ENCODE peak calls at places on chromosomes 11 and 22, in six cellular contexts. H is T-helper 9 cell, P is tibial nerve, F is T-cell, S is MCF 10A, X is GM13976. W is an unnamed sample.
A peak's percentile ranks its signal among the peaks of the same experiment; 100 is the strongest.

GRCh38 chr11:95108159-95108611 is 18.5 kb downstream of the ENDOD1 start:
- DNase-seq in H (no peak), P (no peak), F (no peak), S (peak; percentile 94), X (no peak), W (peak; percentile 34)

GRCh38 chr11:49533204-49533603 is 324.8 kb upstream of the FOLH1 start:
- DNase-seq in H (no peak), P (no peak), F (no peak), S (no peak), X (no peak), W (no peak)

GRCh38 chr11:95337175-95337957 is 106.4 kb upstream of the SESN3 start:
- DNase-seq in H (no peak), P (peak; percentile 45), F (peak; percentile 7), S (peak; percentile 26), X (peak; percentile 44), W (peak; percentile 59)

GRCh38 chr11:64850979-64851567 is 6.6 kb upstream of the CDC42BPG start:
- DNase-seq in H (peak; percentile 52), P (no peak), F (peak; percentile 60), S (no peak), X (peak; percentile 88), W (no peak)

GRCh38 chr11:127674754-127675153 is 674.2 kb upstream of the KIRREL3 start:
- DNase-seq in H (no peak), P (no peak), F (no peak), S (no peak), X (no peak), W (no peak)

GRCh38 chr11:134261626-134262488 is 8.5 kb downstream of the ACAD8 start:
- DNase-seq in H (no peak), P (no peak), F (no peak), S (peak; percentile 54), X (peak; percentile 66), W (no peak)

GRCh38 chr11:3123316-3123715 is 41.8 kb downstream of the OSBPL5 start:
- DNase-seq in H (no peak), P (peak; percentile 78), F (no peak), S (peak; percentile 87), X (no peak), W (peak; percentile 68)

GRCh38 chr22:19663821-19664325 is 50.4 kb upstream of the SEPTIN5 start:
- DNase-seq in H (no peak), P (no peak), F (no peak), S (no peak), X (peak; percentile 7), W (peak; percentile 85)

GRCh38 chr11:3866206-3866605 is 10.7 kb downstream of the STIM1 start:
- DNase-seq in H (no peak), P (no peak), F (no peak), S (no peak), X (no peak), W (no peak)

GRCh38 chr22:27241430-27242110 is 560.0 kb downstream of the MN1 start:
- DNase-seq in H (no peak), P (no peak), F (no peak), S (no peak), X (no peak), W (peak; percentile 34)

GRCh38 chr11:120057595-120058581 is 80.0 kb downstream of the TRIM29 start:
- DNase-seq in H (no peak), P (no peak), F (no peak), S (peak; percentile 43), X (no peak), W (no peak)

GRCh38 chr11:9665749-9666148 is 1.9 kb downstream of the SWAP70 start:
- DNase-seq in H (no peak), P (no peak), F (no peak), S (no peak), X (no peak), W (no peak)

GRCh38 chr11:33371049-33371448 is 113.9 kb downstream of the HIPK3 start:
- DNase-seq in H (no peak), P (no peak), F (no peak), S (no peak), X (no peak), W (no peak)

GRCh38 chr11:12680246-12680939 is 6.2 kb downstream of the TEAD1 start:
- DNase-seq in H (peak; percentile 3), P (peak; percentile 77), F (no peak), S (peak; percentile 93), X (no peak), W (peak; percentile 77)

GRCh38 chr22:50245214-50246072 is 620 bp upstream of the TUBGCP6 start:
- DNase-seq in H (no peak), P (no peak), F (no peak), S (no peak), X (no peak), W (no peak)

GRCh38 chr11:76856111-76856510 is 4.6 kb upstream of the ACER3 start:
- DNase-seq in H (no peak), P (no peak), F (no peak), S (peak; percentile 56), X (no peak), W (no peak)

GRCh38 chr11:12691473-12691872 is 17.3 kb downstream of the TEAD1 start:
- DNase-seq in H (no peak), P (no peak), F (no peak), S (no peak), X (no peak), W (no peak)

GRCh38 chr11:62856333-62856910 is 17.0 kb upstream of the WDR74 start:
- DNase-seq in H (no peak), P (no peak), F (no peak), S (no peak), X (no peak), W (no peak)

GRCh38 chr22:46593211-46593676 is 26.9 kb upstream of the GRAMD4 start:
- DNase-seq in H (no peak), P (no peak), F (no peak), S (no peak), X (peak; percentile 70), W (no peak)

GRCh38 chr11:81870066-81870412 is 863.6 kb downstream of the FAM181B start:
- DNase-seq in H (no peak), P (no peak), F (peak; percentile 3), S (no peak), X (no peak), W (no peak)

GRCh38 chr11:119903389-119903788 is 174.4 kb upstream of the NECTIN1 start:
- DNase-seq in H (no peak), P (no peak), F (no peak), S (no peak), X (no peak), W (no peak)

GRCh38 chr11:67027483-67027930 is 4.6 kb downstream of the SYT12 start:
- DNase-seq in H (no peak), P (no peak), F (no peak), S (no peak), X (no peak), W (no peak)

GRCh38 chr11:85627332-85627997 is at the start of gene DLG2:
- DNase-seq in H (no peak), P (no peak), F (no peak), S (peak; percentile 27), X (peak; percentile 6), W (no peak)

GRCh38 chr22:34866081-34866480 is 199.9 kb upstream of the ISX start:
- DNase-seq in H (no peak), P (no peak), F (no peak), S (no peak), X (no peak), W (no peak)

GRCh38 chr11:10725114-10725906 is 25.7 kb upstream of the CTR9 start:
- DNase-seq in H (no peak), P (no peak), F (no peak), S (peak; percentile 66), X (no peak), W (no peak)

GRCh38 chr22:35102663-35103062 is 36.7 kb downstream of the ISX start:
- DNase-seq in H (no peak), P (no peak), F (no peak), S (peak; percentile 13), X (peak; percentile 40), W (no peak)

W was measured in posterior cingulate gyrus.